ENCODE peak calls at places on chromosomes 1 and 21, in nine cellular contexts. P is cardiac muscle cell, D is Caco-2, I is T-helper 17 cell, M is SJSA1, S is neural progenitor cell, K is mucosa of descending colon, Y is NT2/D1, T is aorta. V is an unnamed sample.

GRCh38 chr1:15617874-15618684 is 821 bp downstream of the DDI2 start:
- DNase-seq in I (no peak), D (peak; percentile 43), M (no peak), S (no peak), T (peak; percentile 63), K (peak; percentile 77), P (peak; percentile 22), Y (no peak), V (no peak)

GRCh38 chr21:36756527-36756926 is 57.6 kb downstream of the SIM2 start:
- DNase-seq in P (no peak), T (no peak), Y (no peak), I (no peak), K (no peak), S (peak; percentile 59), D (no peak), M (peak; percentile 90), V (no peak)

GRCh38 chr1:95069711-95070093 is 3.0 kb downstream of the ALG14 start:
- DNase-seq in T (no peak), D (peak; percentile 42), K (no peak), P (no peak), Y (no peak), I (no peak), S (no peak), M (no peak), V (no peak)

GRCh38 chr1:226131639-226132038 is 54.9 kb downstream of the ACBD3 start:
- DNase-seq in D (no peak), I (no peak), M (no peak), Y (no peak), T (no peak), K (no peak), S (no peak), P (no peak), V (no peak)

GRCh38 chr1:167412072-167412471 is 106.3 kb downstream of the CD247 start:
- DNase-seq in S (no peak), T (no peak), P (no peak), M (no peak), D (no peak), K (no peak), Y (no peak), I (no peak), V (no peak)

GRCh38 chr1:113683384-113684152 is 75.7 kb downstream of the PHTF1 start:
- DNase-seq in T (no peak), Y (no peak), P (peak; percentile 63), K (no peak), I (no peak), M (no peak), D (no peak), S (no peak), V (no peak)

GRCh38 chr21:44337941-44338895 is 972 bp downstream of the CFAP410 start:
- DNase-seq in P (peak; percentile 56), S (peak; percentile 71), D (peak; percentile 87), M (peak; percentile 56), I (peak; percentile 48), T (peak; percentile 82), Y (peak; percentile 30), K (peak; percentile 82), V (no peak)

GRCh38 chr1:230261918-230262650 is 164.0 kb downstream of the PGBD5 start:
- DNase-seq in D (no peak), T (no peak), P (no peak), K (no peak), I (no peak), Y (no peak), S (no peak), M (no peak), V (no peak)

GRCh38 chr21:29074783-29075182 is 1.3 kb upstream of the CCT8 start:
- DNase-seq in I (no peak), P (no peak), T (no peak), Y (no peak), D (no peak), S (no peak), M (no peak), K (no peak), V (no peak)

GRCh38 chr1:221309711-221310110 is 430.5 kb downstream of the HLX start:
- DNase-seq in D (no peak), P (no peak), M (no peak), T (no peak), S (no peak), K (no peak), Y (no peak), I (no peak), V (no peak)

GRCh38 chr1:6121651-6122370 is 58.3 kb downstream of the CHD5 start:
- DNase-seq in S (no peak), Y (no peak), K (peak; percentile 41), I (no peak), M (no peak), T (peak; percentile 40), D (no peak), P (no peak), V (no peak)

GRCh38 chr1:182622795-182623528 is 18.8 kb upstream of the RGS16 start:
- DNase-seq in Y (no peak), D (no peak), S (no peak), T (no peak), P (peak; percentile 78), M (no peak), K (no peak), I (no peak), V (no peak)

GRCh38 chr21:30924171-30924680 is 42.8 kb upstream of the KRTAP11-1 start:
- DNase-seq in S (no peak), Y (no peak), M (no peak), K (no peak), P (no peak), T (no peak), I (no peak), D (no peak), V (no peak)

GRCh38 chr1:97063532-97063931 is 341.9 kb downstream of the PTBP2 start:
- DNase-seq in M (no peak), S (no peak), D (no peak), T (no peak), K (no peak), I (no peak), Y (no peak), P (peak; percentile 25), V (no peak)

GRCh38 chr21:17461014-17461413 is 51.8 kb upstream of the CXADR start:
- DNase-seq in P (peak; percentile 89), Y (no peak), T (no peak), D (no peak), K (no peak), I (no peak), S (no peak), M (no peak), V (no peak)

GRCh38 chr1:229579101-229579651 is 20.7 kb upstream of the ABCB10 start:
- DNase-seq in Y (no peak), P (peak; percentile 60), D (no peak), I (no peak), T (peak; percentile 62), M (peak; percentile 15), S (peak; percentile 66), K (no peak), V (no peak)

GRCh38 chr1:3910769-3911520 is 10.9 kb upstream of the C1orf174 start:
- DNase-seq in K (peak; percentile 77), Y (peak; percentile 73), D (peak; percentile 75), T (no peak), S (peak; percentile 95), P (peak; percentile 58), M (peak; percentile 31), I (peak; percentile 70), V (peak; percentile 50)

GRCh38 chr1:233597489-233597901 is 16.4 kb upstream of the KCNK1 start:
- DNase-seq in Y (no peak), T (no peak), P (peak; percentile 46), M (no peak), I (no peak), S (no peak), D (no peak), K (no peak), V (no peak)

GRCh38 chr1:234731371-234732085 is 121.5 kb upstream of the IRF2BP2 start:
- DNase-seq in M (peak; percentile 83), P (no peak), Y (no peak), D (no peak), I (no peak), T (peak; percentile 72), K (no peak), S (no peak), V (no peak)

GRCh38 chr1:24442764-24443163 is 27.2 kb downstream of the NIPAL3 start:
- DNase-seq in P (peak; percentile 59), I (no peak), S (no peak), Y (no peak), K (no peak), D (no peak), M (no peak), T (no peak), V (no peak)

GRCh38 chr1:42506576-42506975 is 43.5 kb downstream of the CCDC30 start:
- DNase-seq in S (no peak), P (no peak), T (no peak), M (no peak), D (no peak), K (no peak), Y (no peak), I (no peak), V (no peak)
- H3K9me3 ChIP-seq in S (peaks cover 38% of the 10 kb centered on the region), P (peaks cover 7% of the 10 kb centered on the region), T (peaks cover 1% of the 10 kb centered on the region), M (peaks cover 4% of the 10 kb centered on the region), D (peaks cover 37% of the 10 kb centered on the region), K (peaks cover 85% of the 10 kb centered on the region), Y (peaks cover 94% of the 10 kb centered on the region), I (peaks cover 6% of the 10 kb centered on the region), V (peaks cover 4% of the 10 kb centered on the region)

GRCh38 chr21:9737871-9738520 is 783.4 kb upstream of the TPTE start:
- DNase-seq in I (no peak), T (no peak), P (no peak), M (no peak), Y (no peak), D (no peak), S (no peak), K (no peak), V (no peak)
- H3K9me3 ChIP-seq in I (no peaks in the 10 kb centered on the region), T (peaks cover 10% of the 10 kb centered on the region), P (peaks cover 2% of the 10 kb centered on the region), M (peaks cover 11% of the 10 kb centered on the region), Y (peaks cover 28% of the 10 kb centered on the region), D (peaks cover 5% of the 10 kb centered on the region), S (peaks cover 76% of the 10 kb centered on the region), K (peaks cover 87% of the 10 kb centered on the region), V (peaks cover 15% of the 10 kb centered on the region)

GRCh38 chr1:178774263-178774662 is 49.2 kb downstream of the RALGPS2 start:
- DNase-seq in D (no peak), K (no peak), I (no peak), S (no peak), Y (no peak), P (peak; percentile 59), M (peak; percentile 5), T (no peak), V (no peak)

GRCh38 chr1:178772952-178773351 is 47.9 kb downstream of the RALGPS2 start:
- DNase-seq in T (no peak), K (no peak), Y (no peak), M (no peak), I (no peak), D (no peak), P (no peak), S (no peak), V (no peak)

GRCh38 chr1:178768423-178768822 is 43.4 kb downstream of the RALGPS2 start:
- DNase-seq in P (peak; percentile 62), T (no peak), S (peak; percentile 51), Y (peak; percentile 49), I (no peak), M (no peak), D (no peak), K (no peak), V (peak; percentile 27)
- H3K9me3 ChIP-seq in P (no peaks in the 10 kb centered on the region), T (peaks cover 11% of the 10 kb centered on the region), S (peaks cover 6% of the 10 kb centered on the region), Y (peaks cover 53% of the 10 kb centered on the region), I (no peaks in the 10 kb centered on the region), M (peaks cover 32% of the 10 kb centered on the region), D (peaks cover 30% of the 10 kb centered on the region), K (peaks cover 31% of the 10 kb centered on the region), V (peaks cover 2% of the 10 kb centered on the region)

DNA sequence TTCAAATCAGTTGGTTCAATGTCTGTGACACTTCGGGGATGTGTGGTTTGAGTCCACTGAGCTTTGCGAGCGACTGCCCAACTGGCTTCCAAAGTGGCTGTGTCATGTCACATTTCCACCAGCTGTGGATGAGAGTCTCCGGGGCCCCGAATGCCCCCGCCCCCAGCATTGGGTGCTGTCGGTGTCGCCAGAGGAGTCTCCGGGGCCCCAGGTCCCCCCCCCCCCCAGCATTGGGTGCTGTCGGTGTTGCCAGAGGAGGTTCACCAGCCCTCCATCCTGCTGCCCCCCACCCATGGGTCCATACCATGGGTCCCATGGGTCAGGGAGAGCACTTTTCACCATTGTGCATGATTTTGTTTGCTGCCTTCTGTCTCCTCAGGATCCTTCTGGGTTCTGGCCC is 9.0 kb upstream of the SMYD3 start:
- DNase-seq in P (no peak), Y (no peak), I (no peak), D (no peak), M (no peak), K (no peak), S (no peak), T (no peak), V (no peak)
- H3K9me3 ChIP-seq in P (no peaks in the 10 kb centered on the region), Y (peaks cover 47% of the 10 kb centered on the region), I (no peaks in the 10 kb centered on the region), D (peaks cover 18% of the 10 kb centered on the region), M (peaks cover 29% of the 10 kb centered on the region), K (peaks cover 37% of the 10 kb centered on the region), S (no peaks in the 10 kb centered on the region), T (peaks cover 5% of the 10 kb centered on the region), V (peaks cover 2% of the 10 kb centered on the region)